ENCODE peak calls at places on chromosomes 2 and 18, in eight cellular contexts. C is sigmoid colon, R is HTR-8/SVneo, Q is stromal cell of bone marrow, I is uterus, H is AG08395, N is skeletal muscle cell, E is AG08396. P is an unnamed sample.

GRCh38 chr2:44045061-44045460 is 49.3 kb upstream of the LRPPRC start:
- DNase-seq in I (no peak), N (no peak), E (no peak), Q (no peak), R (no peak), C (no peak), H (no peak), P (no peak)

GRCh38 chr18:44725300-44726096 is 44.8 kb downstream of the SETBP1 start:
- DNase-seq in N (no peak), R (no peak), Q (peak; percentile 49), E (peak; percentile 65), C (peak; percentile 76), H (peak; percentile 84), I (peak; percentile 46), P (no peak)

GRCh38 chr2:102892693-102893290 is 131.0 kb downstream of the TMEM182 start:
- DNase-seq in E (no peak), I (no peak), C (no peak), Q (no peak), R (no peak), H (no peak), N (no peak), P (no peak)

GRCh38 chr2:84451579-84451978 is 7.5 kb downstream of the SUCLG1 start:
- DNase-seq in Q (no peak), N (no peak), H (no peak), R (no peak), I (no peak), C (no peak), E (no peak), P (no peak)

GRCh38 chr2:55995206-55995605 is 71.6 kb upstream of the EFEMP1 start:
- DNase-seq in C (no peak), R (no peak), I (no peak), N (no peak), E (no peak), Q (no peak), H (no peak), P (no peak)

GRCh38 chr2:10412380-10412779 is 35.7 kb downstream of the ODC1 start:
- DNase-seq in H (peak; percentile 41), E (peak; percentile 68), N (no peak), R (peak; percentile 59), Q (no peak), I (no peak), C (no peak), P (no peak)

GRCh38 chr2:48849770-48850169 is 94.2 kb upstream of the LHCGR start:
- DNase-seq in N (peak; percentile 4), E (peak; percentile 16), C (no peak), Q (peak; percentile 52), I (no peak), R (no peak), H (no peak), P (no peak)

GRCh38 chr2:237259201-237259600 is 154.8 kb downstream of the COL6A3 start:
- DNase-seq in N (no peak), C (no peak), H (no peak), Q (no peak), E (no peak), R (no peak), I (no peak), P (no peak)

GRCh38 chr2:186255823-186256222 is 230.2 kb upstream of the ZC3H15 start:
- DNase-seq in R (no peak), C (no peak), H (no peak), Q (no peak), N (no peak), E (no peak), I (no peak), P (no peak)

GRCh38 chr18:36899289-36899688 is 70.4 kb downstream of the KIAA1328 start:
- DNase-seq in H (no peak), E (no peak), C (no peak), Q (no peak), N (no peak), R (no peak), I (no peak), P (no peak)

GRCh38 chr2:106542730-106543359 is 55.7 kb downstream of the CD8B2 start:
- DNase-seq in R (peak; percentile 71), I (peak; percentile 74), Q (peak; percentile 14), N (no peak), H (peak; percentile 76), C (peak; percentile 80), E (peak; percentile 80), P (peak; percentile 45)

GRCh38 chr2:210445116-210445707 is 31.3 kb downstream of the LANCL1 start:
- DNase-seq in R (peak; percentile 29), Q (no peak), I (no peak), H (peak; percentile 37), E (peak; percentile 26), C (no peak), N (no peak), P (no peak)

GRCh38 chr2:186459009-186459408 is 27.1 kb upstream of the ZC3H15 start:
- DNase-seq in R (no peak), C (no peak), E (no peak), N (no peak), I (no peak), Q (no peak), H (no peak), P (no peak)

GRCh38 chr2:109290887-109291675 is 162.1 kb downstream of the SH3RF3 start:
- DNase-seq in I (no peak), E (peak; percentile 66), Q (no peak), H (no peak), R (no peak), N (no peak), C (peak; percentile 72), P (peak; percentile 56)

GRCh38 chr2:227414846-227415245 is 27.1 kb upstream of the SCYGR1 start:
- DNase-seq in E (no peak), I (no peak), R (no peak), N (no peak), H (no peak), Q (no peak), C (no peak), P (no peak)

GRCh38 chr2:233184669-233185068 is 66.8 kb upstream of the ATG16L1 start:
- DNase-seq in E (no peak), C (no peak), R (no peak), H (no peak), Q (no peak), I (no peak), N (no peak), P (no peak)

GRCh38 chr2:173415663-173416469 is 61.2 kb downstream of the CDCA7 start:
- DNase-seq in H (no peak), I (no peak), Q (no peak), R (no peak), N (no peak), E (no peak), C (no peak), P (no peak)

GRCh38 chr2:159438284-159438683 is 151.8 kb upstream of the WDSUB1 start:
- DNase-seq in E (no peak), R (no peak), N (no peak), H (no peak), I (no peak), Q (no peak), C (no peak), P (no peak)

GRCh38 chr2:120195575-120195974 is 27.6 kb downstream of the TMEM185B start:
- DNase-seq in R (no peak), E (no peak), Q (no peak), I (no peak), N (no peak), H (no peak), C (no peak), P (no peak)

GRCh38 chr18:62898359-62898758 is 183.0 kb downstream of the PHLPP1 start:
- DNase-seq in Q (no peak), C (no peak), H (no peak), E (no peak), I (no peak), N (no peak), R (no peak), P (no peak)

GRCh38 chr2:59693176-59693959 is 860.1 kb downstream of the BCL11A start:
- DNase-seq in E (no peak), N (no peak), I (no peak), R (no peak), C (no peak), H (no peak), Q (no peak), P (no peak)

GRCh38 chr2:83665154-83665553 is 793.9 kb downstream of the SUCLG1 start:
- DNase-seq in R (no peak), Q (no peak), H (no peak), N (no peak), I (no peak), E (no peak), C (no peak), P (no peak)

GRCh38 chr2:170481201-170481600 is 233.9 kb upstream of the SP5 start:
- DNase-seq in E (no peak), R (no peak), H (no peak), I (no peak), Q (no peak), N (no peak), C (no peak), P (no peak)

GRCh38 chr2:143824796-143825195 is 695.1 kb downstream of the ZEB2 start:
- DNase-seq in C (no peak), H (no peak), E (no peak), I (no peak), Q (no peak), R (no peak), N (no peak), P (no peak)

GRCh38 chr2:241615041-241615440 is 21.9 kb downstream of the THAP4 start:
- DNase-seq in E (no peak), C (no peak), Q (no peak), I (no peak), H (no peak), N (no peak), R (no peak), P (no peak)

GRCh38 chr18:42078711-42079110 is 123.7 kb downstream of the PIK3C3 start:
- DNase-seq in N (peak; percentile 7), Q (peak; percentile 3), C (no peak), I (no peak), H (no peak), R (no peak), E (no peak), P (no peak)

GRCh38 chr2:101346909-101347308 is 38.4 kb upstream of the RNF149 start:
- DNase-seq in N (no peak), R (no peak), C (no peak), E (no peak), H (no peak), I (no peak), Q (no peak), P (no peak)

P was measured in gastrocnemius medialis.